ENCODE peak calls at places on chromosome 15, in six cellular contexts. S, W, A, N, H and K are unnamed samples.

GRCh38 chr15:60649845-60650548 is 171.1 kb upstream of the ICE2 start:
- DNase-seq in H (no peak), W (no peak), N (no peak), A (no peak), S (no peak), K (no peak)

GRCh38 chr15:48395532-48396011 is 64.3 kb downstream of the DUT start:
- DNase-seq in S (no peak), H (peak; percentile 99), N (peak; percentile 86), A (no peak), W (no peak), K (no peak)

GRCh38 chr15:52445553-52445952 is 83.1 kb downstream of the MYO5A start:
- DNase-seq in S (no peak), H (no peak), N (no peak), W (no peak), A (no peak), K (no peak)

GRCh38 chr15:58684751-58685150 is 64.8 kb downstream of the ADAM10 start:
- DNase-seq in S (no peak), W (no peak), A (no peak), H (no peak), N (no peak), K (no peak)

GRCh38 chr15:41944313-41944940 is 27.9 kb downstream of the EHD4 start:
- DNase-seq in N (peak; percentile 69), A (peak; percentile 85), W (peak; percentile 60), S (peak; percentile 35), H (peak; percentile 95), K (no peak)

GRCh38 chr15:84648539-84648938 is 5.5 kb downstream of the WDR73 start:
- DNase-seq in S (no peak), W (no peak), A (peak; percentile 49), N (peak; percentile 61), H (peak; percentile 47), K (no peak)

GRCh38 chr15:64566629-64567427 is 106.5 kb downstream of the ZNF609 start:
- DNase-seq in W (peak; percentile 67), A (no peak), H (no peak), S (no peak), N (no peak), K (no peak)

GRCh38 chr15:71691700-71692417 is 118.5 kb upstream of the NR2E3 start:
- DNase-seq in N (peak; percentile 13), W (no peak), A (peak; percentile 73), H (peak; percentile 72), S (no peak), K (no peak)

GRCh38 chr15:58344164-58345070 is 87.4 kb upstream of the LIPC start:
- DNase-seq in A (no peak), N (no peak), H (no peak), S (no peak), W (no peak), K (no peak)

GRCh38 chr15:32674681-32675080 is 33.2 kb downstream of the SCG5 start:
- DNase-seq in A (no peak), W (no peak), S (no peak), H (peak; percentile 55), N (no peak), K (no peak)

GRCh38 chr15:45225506-45226273 is 26.3 kb upstream of the SLC28A2 start:
- DNase-seq in W (no peak), H (no peak), A (no peak), S (no peak), N (no peak), K (no peak)

GRCh38 chr15:49032601-49033145 is 13.6 kb downstream of the SECISBP2L start:
- DNase-seq in S (no peak), A (no peak), H (no peak), N (no peak), W (no peak), K (no peak)

GRCh38 chr15:90376789-90377188 is 11.3 kb upstream of the IQGAP1 start:
- DNase-seq in A (no peak), H (no peak), W (no peak), S (no peak), N (no peak), K (no peak)

GRCh38 chr15:75425966-75426500 is 25.5 kb downstream of the SIN3A start:
- DNase-seq in N (no peak), A (no peak), H (no peak), S (no peak), W (no peak), K (no peak)
- TF ChIP-seq CTCF in N (no peak), A (no peak), H (no peak), S (no peak), W (no peak), K (no peak)

GRCh38 chr15:67421105-67421504 is 99.8 kb upstream of the C15orf61 start:
- DNase-seq in A (no peak), W (no peak), H (no peak), S (no peak), N (no peak), K (no peak)
- TF ChIP-seq CTCF in A (no peak), W (no peak), H (no peak), S (no peak), N (no peak), K (no peak)

GRCh38 chr15:74441248-74441939 is 7.6 kb upstream of the SEMA7A start:
- DNase-seq in S (no peak), A (no peak), N (no peak), H (no peak), W (no peak), K (no peak)
- TF ChIP-seq CTCF in S (no peak), A (no peak), N (no peak), H (no peak), W (no peak), K (no peak)

DNA sequence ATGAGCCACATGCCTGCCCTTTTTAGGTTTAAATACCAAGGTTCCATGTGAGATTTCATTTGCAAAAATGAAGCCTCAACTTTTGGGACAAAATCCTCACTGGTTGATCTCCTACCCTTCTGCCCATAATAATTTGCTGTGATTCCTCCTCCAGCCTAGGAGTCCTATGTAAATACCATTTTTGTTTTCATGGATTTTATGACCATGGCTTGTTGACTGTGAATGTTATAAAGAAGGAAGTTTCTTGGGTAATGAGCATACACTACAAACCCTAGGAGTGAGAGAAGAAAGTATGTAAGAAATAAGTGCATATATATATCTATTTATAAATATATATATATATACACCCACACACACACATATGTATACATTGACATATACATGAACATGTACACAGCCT is 13.1 kb downstream of the RLBP1 start:
- DNase-seq in N (no peak), H (no peak), A (no peak), W (no peak), S (no peak), K (no peak)
- TF ChIP-seq CTCF in N (no peak), H (no peak), A (no peak), W (no peak), S (no peak), K (no peak)

DNA sequence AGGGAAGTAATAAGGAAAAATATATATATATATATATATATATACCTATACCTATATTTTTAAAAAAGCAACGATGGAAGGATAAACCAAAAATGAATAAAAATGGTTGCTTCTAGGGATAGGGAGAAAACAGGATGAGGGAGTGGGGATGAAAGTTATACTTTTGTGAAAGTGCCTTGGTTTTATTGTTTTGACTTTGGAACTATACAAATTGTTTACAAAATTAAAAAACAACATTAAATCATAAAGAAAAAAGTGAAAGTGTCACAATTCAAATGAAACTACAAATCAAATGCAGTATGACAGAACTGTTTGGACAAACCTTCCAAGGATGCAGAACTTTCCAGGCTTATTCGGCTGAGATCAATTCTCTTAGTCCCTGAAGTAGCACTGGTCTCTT is 54.4 kb downstream of the SLC24A1 start:
- DNase-seq in A (no peak), W (no peak), H (no peak), S (no peak), N (no peak), K (no peak)
- TF ChIP-seq CTCF in A (no peak), W (no peak), H (no peak), S (no peak), N (no peak), K (no peak)

GRCh38 chr15:80669599-80670273 is 25.4 kb upstream of the ABHD17C start:
- DNase-seq in S (no peak), A (no peak), W (no peak), N (no peak), H (peak; percentile 45), K (peak; percentile 17)

GRCh38 chr15:80677041-80677440 is 18.1 kb upstream of the ABHD17C start:
- DNase-seq in A (no peak), H (no peak), N (no peak), S (no peak), W (no peak), K (no peak)

GRCh38 chr15:80668546-80669236 is 26.4 kb upstream of the ABHD17C start:
- DNase-seq in W (no peak), H (no peak), N (no peak), S (no peak), A (no peak), K (no peak)

GRCh38 chr15:80674245-80674614 is 20.9 kb upstream of the ABHD17C start:
- DNase-seq in N (no peak), S (peak; percentile 36), W (no peak), H (peak; percentile 61), A (peak; percentile 8), K (no peak)

GRCh38 chr15:80673561-80674244 is 21.4 kb upstream of the ABHD17C start:
- DNase-seq in A (no peak), H (no peak), W (no peak), N (no peak), S (peak; percentile 32), K (no peak)
- TF ChIP-seq CTCF in A (no peak), H (peak; percentile 9), W (peak; percentile 9), N (no peak), S (no peak), K (no peak)